ENCODE peak calls at places on chromosomes 5 and 9, in ten cellular contexts. L is CD8-positive, alpha-beta T cell; N is glutamatergic neuron; J is mesothelial cell of epicardium; W is RWPE1; V is psoas muscle; P is ovary; D is adrenal gland; K is keratinocyte; U is HFF-Myc. B is an unnamed sample.

GRCh38 chr5:131386779-131387178 is 122.9 kb downstream of the CDC42SE2 start:
- DNase-seq in L (no peak), N (no peak), J (no peak), W (no peak), V (no peak), P (no peak), D (no peak), K (no peak), U (no peak), B (no peak)

GRCh38 chr5:40446910-40447309 is 232.8 kb upstream of the PTGER4 start:
- DNase-seq in L (no peak), N (no peak), J (no peak), W (peak), V (no peak), P (no peak), D (no peak), K (no peak), U (peak), B (no peak)

GRCh38 chr5:174794941-174795672 is 70.7 kb downstream of the MSX2 start:
- DNase-seq in L (no peak), N (no peak), J (no peak), W (no peak), V (no peak), P (no peak), D (no peak), K (no peak), U (no peak), B (no peak)

GRCh38 chr9:90044710-90045151 is 439.9 kb downstream of the GADD45G start:
- DNase-seq in L (no peak), N (no peak), J (no peak), W (peak), V (no peak), P (no peak), D (peak), K (no peak), U (no peak), B (no peak)

GRCh38 chr9:127545196-127546124 is 66.6 kb upstream of the STXBP1 start:
- DNase-seq in L (no peak), N (no peak), J (no peak), W (peak), V (peak), P (peak), D (no peak), K (no peak), U (no peak), B (no peak)

GRCh38 chr9:97982191-97982718 is 886 bp upstream of the ANP32B start:
- DNase-seq in L (no peak), N (no peak), J (no peak), W (no peak), V (no peak), P (no peak), D (no peak), K (no peak), U (no peak), B (no peak)

GRCh38 chr9:135152608-135153337 is 65.3 kb downstream of the OLFM1 start:
- DNase-seq in L (no peak), N (peak), J (no peak), W (peak), V (no peak), P (no peak), D (no peak), K (no peak), U (no peak), B (peak)

GRCh38 chr5:88842784-88843183 is 40.2 kb downstream of the MEF2C start:
- DNase-seq in L (no peak), N (no peak), J (no peak), W (no peak), V (no peak), P (no peak), D (no peak), K (no peak), U (no peak), B (no peak)

GRCh38 chr5:112957409-112957808 is 19.2 kb upstream of the DCP2 start:
- DNase-seq in L (no peak), N (no peak), J (no peak), W (no peak), V (no peak), P (no peak), D (no peak), K (no peak), U (no peak), B (no peak)

GRCh38 chr9:93950619-93951601 is 4.2 kb downstream of the BARX1 start:
- DNase-seq in L (no peak), N (no peak), J (peak), W (no peak), V (no peak), P (no peak), D (no peak), K (no peak), U (no peak), B (no peak)

GRCh38 chr9:97468658-97469448 is 32.6 kb upstream of the TMOD1 start:
- DNase-seq in L (peak), N (peak), J (peak), W (peak), V (peak), P (peak), D (peak), K (no peak), U (peak), B (peak)

GRCh38 chr5:95219411-95219810 is 65.5 kb downstream of the MCTP1 start:
- DNase-seq in L (no peak), N (no peak), J (no peak), W (no peak), V (no peak), P (no peak), D (no peak), K (no peak), U (no peak), B (no peak)

GRCh38 chr5:124504081-124504916 is 242.1 kb downstream of the ZNF608 start:
- DNase-seq in L (no peak), N (no peak), J (no peak), W (no peak), V (no peak), P (no peak), D (no peak), K (no peak), U (no peak), B (no peak)

GRCh38 chr5:58842851-58843250 is 260.0 kb downstream of the RAB3C start:
- DNase-seq in L (no peak), N (no peak), J (no peak), W (no peak), V (no peak), P (no peak), D (no peak), K (no peak), U (no peak), B (no peak)

GRCh38 chr5:132283423-132284043 is 10.7 kb upstream of the SLC22A4 start:
- DNase-seq in L (no peak), N (no peak), J (no peak), W (no peak), V (no peak), P (no peak), D (no peak), K (no peak), U (no peak), B (peak)

GRCh38 chr9:79470957-79471356 is 100.8 kb upstream of the TLE4 start:
- DNase-seq in L (no peak), N (no peak), J (no peak), W (no peak), V (no peak), P (no peak), D (no peak), K (no peak), U (no peak), B (peak)

GRCh38 chr9:113653746-113654604 is 190.4 kb downstream of the RGS3 start:
- DNase-seq in L (no peak), N (no peak), J (no peak), W (no peak), V (no peak), P (no peak), D (no peak), K (no peak), U (no peak), B (no peak)

GRCh38 chr9:133437753-133438531 is 15.8 kb downstream of the ADAMTS13 start:
- DNase-seq in L (no peak), N (no peak), J (no peak), W (no peak), V (no peak), P (no peak), D (no peak), K (no peak), U (no peak), B (peak)
- TF ChIP-seq CTCF in L (no peak), N (no peak), J (no peak), W (no peak), V (no peak), P (no peak), D (no peak), K (peak), U (peak), B (peak)

DNA sequence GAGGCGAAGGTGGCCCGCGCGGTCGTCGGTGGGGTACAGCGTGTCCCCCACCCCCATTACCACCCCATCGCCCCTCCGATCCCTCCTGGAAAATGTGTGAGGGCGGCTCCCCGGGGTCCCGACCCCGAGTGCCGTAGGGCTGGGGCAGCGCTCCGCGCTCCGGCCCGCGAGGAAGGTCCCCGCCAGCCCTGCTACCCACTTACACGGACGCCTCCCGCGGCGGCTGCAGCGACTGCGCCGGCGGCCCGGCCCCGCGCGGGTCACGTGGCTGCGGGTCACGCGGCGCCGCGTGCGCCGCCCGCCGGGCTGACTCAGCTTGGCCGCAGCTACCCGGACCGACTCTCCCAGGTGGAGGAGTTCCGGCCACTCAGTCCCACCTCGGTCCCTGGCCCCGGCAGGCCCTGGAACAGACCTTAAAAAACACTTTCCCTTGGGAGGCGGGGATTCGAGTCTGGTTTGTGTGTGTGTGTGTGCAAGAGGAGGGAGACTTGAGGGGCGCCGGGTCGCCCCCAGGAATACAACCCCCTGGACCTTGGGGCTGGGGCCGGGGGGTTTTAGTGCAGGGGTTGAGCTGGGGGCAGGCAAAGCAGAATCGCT is at the start of gene GNPDA1:
- DNase-seq in L (peak), N (peak), J (peak), W (peak), V (peak), P (peak), D (peak), K (no peak), U (no peak), B (peak)
- TF ChIP-seq CTCF in L (no peak), N (no peak), J (no peak), W (peak), V (peak), P (peak), D (no peak), K (no peak), U (no peak), B (peak)

GRCh38 chr9:5915438-5915837 is 24.7 kb downstream of the MLANA start:
- DNase-seq in L (no peak), N (no peak), J (no peak), W (no peak), V (no peak), P (no peak), D (no peak), K (no peak), U (no peak), B (no peak)

GRCh38 chr9:5917888-5918287 is 27.2 kb downstream of the MLANA start:
- DNase-seq in L (no peak), N (no peak), J (no peak), W (no peak), V (no peak), P (no peak), D (no peak), K (no peak), U (no peak), B (no peak)

GRCh38 chr9:5920860-5921328 is 30.2 kb downstream of the MLANA start:
- DNase-seq in L (no peak), N (no peak), J (no peak), W (no peak), V (no peak), P (no peak), D (no peak), K (no peak), U (no peak), B (no peak)

GRCh38 chr9:5917273-5917672 is 26.6 kb downstream of the MLANA start:
- DNase-seq in L (no peak), N (no peak), J (no peak), W (no peak), V (no peak), P (no peak), D (no peak), K (no peak), U (no peak), B (no peak)

DNA sequence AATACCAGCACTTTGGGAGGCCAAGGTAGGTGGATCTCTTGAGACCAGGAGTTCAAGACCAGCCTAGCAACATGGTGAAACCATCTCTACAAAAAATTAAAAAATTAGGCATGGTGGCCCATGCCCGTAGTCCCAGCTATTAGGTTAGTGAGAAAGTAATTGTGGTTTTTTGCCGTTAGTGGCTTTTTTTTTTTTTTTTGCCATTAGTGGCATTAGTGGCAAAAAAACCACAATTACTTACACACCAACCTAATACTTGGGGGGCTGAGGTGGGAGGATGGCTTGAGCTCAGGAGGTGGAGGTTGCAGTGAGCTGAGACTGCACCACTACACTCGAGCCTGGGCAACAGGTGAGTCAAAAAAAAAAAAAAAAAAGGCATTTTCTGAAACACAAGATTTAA is 27.8 kb downstream of the MLANA start:
- DNase-seq in L (no peak), N (no peak), J (no peak), W (no peak), V (no peak), P (no peak), D (no peak), K (no peak), U (no peak), B (no peak)
- TF ChIP-seq CTCF in L (no peak), N (no peak), J (no peak), W (no peak), V (no peak), P (no peak), D (no peak), K (no peak), U (no peak), B (no peak)

DNA sequence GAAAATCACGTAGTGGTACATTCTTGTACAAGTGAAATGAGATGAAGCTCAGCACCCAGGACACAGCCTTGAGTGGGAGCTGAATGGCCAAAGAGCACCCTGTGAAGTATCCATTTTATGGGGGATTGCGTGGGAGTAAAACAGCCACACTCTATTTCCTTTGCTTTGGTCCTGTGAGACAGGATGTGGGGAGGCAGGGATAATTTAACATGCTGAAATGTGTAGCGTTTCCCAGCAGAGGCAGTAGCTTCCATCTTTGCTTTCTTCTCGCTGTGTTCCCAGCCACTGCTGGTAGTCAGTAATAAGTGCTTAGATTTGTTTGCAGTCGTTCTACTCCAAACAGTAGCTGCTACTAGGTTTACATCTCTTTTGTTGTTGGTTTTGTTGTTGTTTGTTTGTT is 4.4 kb downstream of the IL31RA start:
- DNase-seq in L (no peak), N (no peak), J (no peak), W (no peak), V (no peak), P (no peak), D (no peak), K (no peak), U (no peak), B (no peak)
- TF ChIP-seq CTCF in L (no peak), N (no peak), J (no peak), W (no peak), V (no peak), P (no peak), D (no peak), K (no peak), U (no peak), B (no peak)

GRCh38 chr9:123742009-123742767 is 187.7 kb downstream of the DENND1A start:
- DNase-seq in L (no peak), N (no peak), J (no peak), W (no peak), V (peak), P (peak), D (no peak), K (no peak), U (no peak), B (no peak)
- TF ChIP-seq CTCF in L (no peak), N (no peak), J (no peak), W (no peak), V (no peak), P (no peak), D (no peak), K (no peak), U (no peak), B (no peak)

GRCh38 chr9:131396626-131397025 is 2.7 kb downstream of the PRRC2B start:
- DNase-seq in L (no peak), N (no peak), J (no peak), W (no peak), V (no peak), P (no peak), D (no peak), K (no peak), U (no peak), B (no peak)

GRCh38 chr9:131393622-131394463 is at the start of gene PRRC2B:
- DNase-seq in L (peak), N (peak), J (peak), W (peak), V (peak), P (peak), D (peak), K (no peak), U (no peak), B (peak)

GRCh38 chr9:131395745-131396479 is 2.0 kb downstream of the PRRC2B start:
- DNase-seq in L (no peak), N (no peak), J (no peak), W (peak), V (no peak), P (no peak), D (no peak), K (no peak), U (no peak), B (no peak)

GRCh38 chr9:131394464-131395026 is 659 bp downstream of the PRRC2B start:
- DNase-seq in L (peak), N (peak), J (peak), W (peak), V (peak), P (peak), D (peak), K (no peak), U (no peak), B (peak)

DNA sequence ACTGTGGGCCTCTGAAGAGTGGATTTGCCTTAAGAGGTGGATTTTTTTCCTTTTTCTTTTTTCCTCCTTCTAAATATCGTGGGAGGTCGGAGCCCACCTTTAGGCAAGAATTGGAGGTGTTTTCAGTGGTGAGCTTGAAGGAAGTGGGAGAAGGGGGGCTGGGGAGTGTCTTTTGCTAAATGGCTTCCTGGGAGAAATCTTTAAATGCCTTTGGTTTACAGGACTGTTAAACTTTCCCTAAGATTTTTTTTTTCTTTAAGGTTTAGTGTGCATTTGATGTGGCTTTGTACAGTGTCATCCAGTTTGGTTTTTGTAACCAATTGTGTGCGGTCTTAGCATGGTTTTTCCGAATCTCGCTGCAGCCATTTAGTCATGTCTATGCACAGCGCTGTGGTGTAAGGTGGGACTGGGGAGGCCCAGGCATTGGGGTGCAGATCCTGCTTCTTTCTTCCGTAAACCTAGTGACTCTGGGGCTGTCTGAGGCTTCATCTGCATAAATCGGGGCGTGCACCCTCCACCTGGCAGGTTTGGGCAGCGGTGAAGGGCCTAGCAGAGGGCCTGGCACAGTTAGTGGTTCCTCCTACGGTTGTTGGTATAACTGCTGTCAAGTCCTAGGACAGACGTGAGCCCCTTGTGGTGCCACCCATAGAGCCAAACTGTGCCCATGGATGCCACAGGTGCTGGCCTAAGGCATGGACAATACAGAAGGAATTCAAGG is 1.3 kb downstream of the PRRC2B start:
- DNase-seq in L (peak), N (no peak), J (no peak), W (peak), V (no peak), P (no peak), D (no peak), K (no peak), U (no peak), B (no peak)
- TF ChIP-seq CTCF in L (no peak), N (no peak), J (no peak), W (no peak), V (no peak), P (no peak), D (no peak), K (no peak), U (no peak), B (no peak)

DNA sequence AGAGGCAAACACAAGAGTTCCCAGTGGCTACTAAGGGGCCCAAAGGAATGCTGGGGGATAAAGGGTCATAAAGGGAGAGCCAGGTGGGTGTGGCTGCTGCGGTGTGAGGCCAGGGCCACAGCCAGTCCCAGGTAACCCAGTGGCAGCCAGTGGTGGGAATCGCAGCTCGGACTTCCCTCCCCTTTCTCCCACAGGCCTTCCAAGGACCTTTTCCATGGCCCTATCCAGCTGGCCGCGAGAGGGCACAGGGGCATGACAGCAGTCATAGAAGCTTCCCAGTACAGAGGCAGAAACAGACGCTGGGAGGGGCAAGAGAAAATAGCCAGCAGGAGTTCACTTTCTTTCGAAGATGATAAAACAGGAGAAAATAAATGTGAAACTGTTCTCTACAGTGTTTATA is 257.6 kb downstream of the SEMA5A start:
- DNase-seq in L (no peak), N (no peak), J (no peak), W (no peak), V (no peak), P (no peak), D (no peak), K (no peak), U (no peak), B (no peak)
- TF ChIP-seq CTCF in L (no peak), N (no peak), J (no peak), W (no peak), V (no peak), P (no peak), D (no peak), K (no peak), U (no peak), B (no peak)

B was measured in WERI-Rb-1.